ENCODE peak calls at places on chromosomes 2 and 18, in eight cellular contexts. One of them, this sample, is unnamed.

GRCh38 chr2:226300487-226300886 is 499.1 kb downstream of the IRS1 start:
- DNase-seq in T-helper 2 cell: no peak
- DNase-seq in putamen: no peak
- DNase-seq in cardiac fibroblast: no peak
- DNase-seq in left lung: no peak
- DNase-seq in NCI-H345: no peak
- DNase-seq in CD8-positive, alpha-beta memory T cell: no peak
- DNase-seq in amniotic epithelial cell: no peak
- DNase-seq in this sample: no peak

GRCh38 chr2:234081970-234082822 is 31.7 kb downstream of the SPP2 start:
- DNase-seq in T-helper 2 cell: no peak
- DNase-seq in putamen: no peak
- DNase-seq in cardiac fibroblast: no peak
- DNase-seq in left lung: no peak
- DNase-seq in NCI-H345: peak; percentile 88
- DNase-seq in CD8-positive, alpha-beta memory T cell: no peak
- DNase-seq in amniotic epithelial cell: no peak
- DNase-seq in this sample: no peak

GRCh38 chr2:38174646-38175096 is 98.7 kb upstream of the CYP1B1 start:
- DNase-seq in T-helper 2 cell: no peak
- DNase-seq in putamen: no peak
- DNase-seq in cardiac fibroblast: peak; percentile 96
- DNase-seq in left lung: no peak
- DNase-seq in NCI-H345: no peak
- DNase-seq in CD8-positive, alpha-beta memory T cell: no peak
- DNase-seq in amniotic epithelial cell: peak; percentile 100
- DNase-seq in this sample: no peak

GRCh38 chr2:241617431-241618154 is 19.4 kb downstream of the THAP4 start:
- DNase-seq in T-helper 2 cell: no peak
- DNase-seq in putamen: no peak
- DNase-seq in cardiac fibroblast: peak; percentile 11
- DNase-seq in left lung: peak; percentile 78
- DNase-seq in NCI-H345: no peak
- DNase-seq in CD8-positive, alpha-beta memory T cell: peak; percentile 66
- DNase-seq in amniotic epithelial cell: peak; percentile 28
- DNase-seq in this sample: no peak

GRCh38 chr2:37982147-37982582 is 57.1 kb downstream of the RMDN2 start:
- DNase-seq in T-helper 2 cell: peak; percentile 16
- DNase-seq in putamen: peak; percentile 41
- DNase-seq in cardiac fibroblast: peak; percentile 80
- DNase-seq in left lung: no peak
- DNase-seq in NCI-H345: peak; percentile 76
- DNase-seq in CD8-positive, alpha-beta memory T cell: peak; percentile 35
- DNase-seq in amniotic epithelial cell: peak; percentile 48
- DNase-seq in this sample: no peak

GRCh38 chr2:8491296-8492048 is 190.4 kb upstream of the ID2 start:
- DNase-seq in T-helper 2 cell: no peak
- DNase-seq in putamen: no peak
- DNase-seq in cardiac fibroblast: peak; percentile 72
- DNase-seq in left lung: no peak
- DNase-seq in NCI-H345: no peak
- DNase-seq in CD8-positive, alpha-beta memory T cell: no peak
- DNase-seq in amniotic epithelial cell: no peak
- DNase-seq in this sample: no peak

GRCh38 chr2:196427996-196428634 is 211.4 kb upstream of the CCDC150 start:
- DNase-seq in T-helper 2 cell: no peak
- DNase-seq in putamen: no peak
- DNase-seq in cardiac fibroblast: peak; percentile 55
- DNase-seq in left lung: no peak
- DNase-seq in NCI-H345: no peak
- DNase-seq in CD8-positive, alpha-beta memory T cell: no peak
- DNase-seq in amniotic epithelial cell: no peak
- DNase-seq in this sample: no peak

GRCh38 chr18:47883771-47884413 is 46.6 kb downstream of the SMAD2 start:
- DNase-seq in T-helper 2 cell: no peak
- DNase-seq in putamen: no peak
- DNase-seq in cardiac fibroblast: peak; percentile 62
- DNase-seq in left lung: no peak
- DNase-seq in NCI-H345: no peak
- DNase-seq in CD8-positive, alpha-beta memory T cell: no peak
- DNase-seq in amniotic epithelial cell: peak; percentile 54
- DNase-seq in this sample: no peak

GRCh38 chr2:175195012-175195411 is 13.5 kb upstream of the ATP5MC3 start:
- DNase-seq in T-helper 2 cell: no peak
- DNase-seq in putamen: no peak
- DNase-seq in cardiac fibroblast: no peak
- DNase-seq in left lung: no peak
- DNase-seq in NCI-H345: no peak
- DNase-seq in CD8-positive, alpha-beta memory T cell: no peak
- DNase-seq in amniotic epithelial cell: no peak
- DNase-seq in this sample: no peak

GRCh38 chr2:31384771-31385276 is 29.7 kb downstream of the XDH start:
- DNase-seq in T-helper 2 cell: no peak
- DNase-seq in putamen: no peak
- DNase-seq in cardiac fibroblast: peak; percentile 90
- DNase-seq in left lung: no peak
- DNase-seq in NCI-H345: no peak
- DNase-seq in CD8-positive, alpha-beta memory T cell: no peak
- DNase-seq in amniotic epithelial cell: peak; percentile 94
- DNase-seq in this sample: no peak